ENCODE peak calls at places on chromosomes 12 and 14, in six cellular contexts. F is tibial artery, U is cardiac muscle cell, M is cardiac fibroblast, V is lower leg skin, L is hepatocyte. K is an unnamed sample.

GRCh38 chr14:33307691-33308369 is 369.2 kb downstream of the NPAS3 start:
- DNase-seq in F (peak; percentile 20), U (peak; percentile 69), M (peak; percentile 32), V (peak; percentile 26), L (no peak), K (peak; percentile 86)

GRCh38 chr12:124411291-124411878 is 116.5 kb downstream of the RFLNA start:
- DNase-seq in F (peak; percentile 88), U (peak; percentile 95), M (peak; percentile 92), V (peak; percentile 75), L (peak; percentile 72), K (peak; percentile 92)

GRCh38 chr12:32489070-32489469 is 89.7 kb downstream of the FGD4 start:
- DNase-seq in F (no peak), U (no peak), M (no peak), V (no peak), L (no peak), K (no peak)

GRCh38 chr14:36517242-36518030 is 2.6 kb downstream of the NKX2-1 start:
- DNase-seq in F (no peak), U (no peak), M (no peak), V (no peak), L (no peak), K (no peak)

GRCh38 chr14:70193396-70193795 is 4.6 kb upstream of the SLC8A3 start:
- DNase-seq in F (no peak), U (no peak), M (no peak), V (no peak), L (no peak), K (no peak)

GRCh38 chr14:20811994-20812393 is 9.3 kb upstream of the RNASE1 start:
- DNase-seq in F (no peak), U (peak; percentile 27), M (no peak), V (no peak), L (peak; percentile 20), K (no peak)

GRCh38 chr14:91233936-91234790 is 10.3 kb downstream of the GPR68 start:
- DNase-seq in F (no peak), U (no peak), M (no peak), V (no peak), L (no peak), K (no peak)

GRCh38 chr14:50399251-50400032 is 2.8 kb upstream of the CDKL1 start:
- DNase-seq in F (peak; percentile 55), U (peak; percentile 26), M (peak; percentile 28), V (no peak), L (peak; percentile 37), K (peak; percentile 59)

GRCh38 chr12:5437657-5438056 is 5.7 kb downstream of the NTF3 start:
- DNase-seq in F (peak; percentile 42), U (peak; percentile 25), M (no peak), V (no peak), L (no peak), K (no peak)

GRCh38 chr12:47087088-47087688 is 7.4 kb upstream of the AMIGO2 start:
- DNase-seq in F (no peak), U (peak; percentile 66), M (peak; percentile 59), V (no peak), L (no peak), K (no peak)

GRCh38 chr12:75589801-75590200 is 78.4 kb upstream of the KRR1 start:
- DNase-seq in F (no peak), U (no peak), M (no peak), V (no peak), L (no peak), K (no peak)

GRCh38 chr14:104224516-104225281 is 86.3 kb downstream of the KIF26A start:
- DNase-seq in F (no peak), U (no peak), M (no peak), V (no peak), L (peak; percentile 48), K (no peak)

GRCh38 chr14:29454026-29454693 is 473.5 kb downstream of the PRKD1 start:
- DNase-seq in F (no peak), U (no peak), M (no peak), V (no peak), L (no peak), K (no peak)

GRCh38 chr12:122886851-122887816 is 8.8 kb downstream of the VPS37B start:
- DNase-seq in F (no peak), U (peak; percentile 35), M (no peak), V (no peak), L (peak; percentile 67), K (peak; percentile 73)

GRCh38 chr14:24224618-24225071 is 7.5 kb downstream of the NEDD8 start:
- DNase-seq in F (no peak), U (peak; percentile 88), M (peak; percentile 87), V (no peak), L (no peak), K (peak; percentile 78)

GRCh38 chr12:288687-289086 is 26.1 kb upstream of the SLC6A13 start:
- DNase-seq in F (no peak), U (peak; percentile 55), M (peak; percentile 57), V (no peak), L (no peak), K (peak; percentile 72)

GRCh38 chr12:107091381-107091780 is 2.0 kb downstream of the CRY1 start:
- DNase-seq in F (no peak), U (peak; percentile 86), M (peak; percentile 85), V (no peak), L (peak; percentile 44), K (peak; percentile 64)

GRCh38 chr14:68784298-68784910 is 8.5 kb downstream of the ZFP36L1 start:
- DNase-seq in F (no peak), U (no peak), M (peak; percentile 37), V (no peak), L (peak; percentile 92), K (no peak)

GRCh38 chr14:59463773-59464650 is 1.2 kb downstream of the GPR135 start:
- DNase-seq in F (no peak), U (peak; percentile 60), M (peak; percentile 51), V (no peak), L (peak; percentile 50), K (no peak)

GRCh38 chr12:120538281-120539156 is 4.4 kb downstream of the RNF10 start:
- DNase-seq in F (peak; percentile 57), U (peak; percentile 66), M (peak; percentile 70), V (no peak), L (peak; percentile 57), K (peak; percentile 79)
- H3K4me3 ChIP-seq in F (peak overlapping the region; percentile 98), U (peak overlapping the region; percentile 13), M (peak overlapping the region; percentile 11), V (no peak overlapping the region), L (no peak overlapping the region), K (no peak overlapping the region)

GRCh38 chr12:98955284-98955683 is 310.2 kb downstream of the APAF1 start:
- DNase-seq in F (no peak), U (peak; percentile 4), M (no peak), V (no peak), L (peak; percentile 46), K (peak; percentile 12)
- TF ChIP-seq CTCF in F (no peak), U (peak; percentile 7), M (peak; percentile 10), V (no peak), L (peak; percentile 30), K (peak; percentile 46)

GRCh38 chr12:92431146-92431545 is 271.6 kb upstream of the PLEKHG7 start:
- DNase-seq in F (no peak), U (no peak), M (no peak), V (no peak), L (no peak), K (no peak)

GRCh38 chr12:92434607-92435025 is 268.2 kb upstream of the PLEKHG7 start:
- DNase-seq in F (no peak), U (no peak), M (no peak), V (no peak), L (no peak), K (no peak)

GRCh38 chr12:92436847-92437246 is 265.9 kb upstream of the PLEKHG7 start:
- DNase-seq in F (no peak), U (no peak), M (no peak), V (no peak), L (no peak), K (no peak)

GRCh38 chr12:92437452-92437851 is 265.3 kb upstream of the PLEKHG7 start:
- DNase-seq in F (no peak), U (no peak), M (no peak), V (no peak), L (no peak), K (no peak)

DNA sequence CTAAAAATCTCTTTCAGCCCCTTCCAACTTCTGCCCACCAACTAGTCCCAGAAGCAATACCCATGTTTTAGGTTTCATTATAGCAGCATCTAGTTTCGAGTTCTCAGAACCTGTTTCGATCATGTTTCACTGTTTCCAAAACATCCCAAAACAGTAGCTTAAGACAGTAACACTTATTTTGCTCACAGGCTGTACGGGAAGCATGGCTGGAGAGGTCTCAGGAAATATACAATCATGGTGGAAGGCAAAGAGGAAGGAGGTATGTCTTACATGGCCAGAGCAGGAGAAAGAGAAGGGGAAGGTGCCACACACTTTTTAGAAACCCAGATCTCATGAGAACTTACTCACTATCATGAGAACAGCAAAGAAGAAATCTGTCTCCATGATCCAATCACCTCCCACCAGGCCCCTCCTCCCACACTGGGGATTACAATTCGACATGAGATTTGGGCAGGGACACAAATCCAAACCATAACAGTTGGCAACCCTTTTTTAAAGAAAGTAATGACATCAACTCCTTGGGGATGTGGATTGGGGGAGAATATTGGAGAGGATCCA is 270.0 kb upstream of the PLEKHG7 start:
- DNase-seq in F (no peak), U (no peak), M (no peak), V (no peak), L (no peak), K (no peak)
- H3K4me3 ChIP-seq in F (no peak overlapping the region), U (no peak overlapping the region), M (no peak overlapping the region), V (no peak overlapping the region), L (no peak overlapping the region), K (no peak overlapping the region)

DNA sequence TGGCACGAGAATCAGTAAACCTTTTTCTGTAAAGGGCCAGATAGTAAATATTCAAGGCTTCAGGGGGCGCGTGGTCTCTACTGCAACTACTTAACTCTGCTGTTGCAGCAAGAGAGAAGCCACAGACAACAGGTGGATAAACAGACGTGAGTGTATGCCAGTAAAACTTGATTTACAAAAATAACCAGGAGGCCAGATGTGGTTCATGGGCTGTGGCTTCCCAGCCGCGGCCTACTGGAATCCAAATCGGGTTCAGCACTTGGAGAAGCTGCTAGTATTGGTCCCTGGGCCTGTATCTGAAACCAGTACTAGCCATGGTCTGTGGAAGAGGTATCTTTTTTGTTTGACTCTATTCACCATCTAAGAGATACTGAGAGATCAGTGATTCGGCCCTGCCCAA is 13.3 kb downstream of the PPP2R5C start:
- DNase-seq in F (no peak), U (no peak), M (no peak), V (no peak), L (no peak), K (no peak)
- TF ChIP-seq CTCF in F (no peak), U (no peak), M (no peak), V (no peak), L (no peak), K (no peak)

GRCh38 chr12:52876371-52876770 is 27.6 kb upstream of the KRT78 start:
- DNase-seq in F (no peak), U (no peak), M (no peak), V (peak; percentile 77), L (no peak), K (no peak)
- H3K4me3 ChIP-seq in F (no peak overlapping the region), U (no peak overlapping the region), M (no peak overlapping the region), V (no peak overlapping the region), L (no peak overlapping the region), K (no peak overlapping the region)

K was measured in astrocyte of the spinal cord.